ENCODE peak calls at places on chromosomes 4 and X, in four cellular contexts. L, R, A and W are unnamed samples.

GRCh38 chr4:96649536-96649935 is 809.6 kb downstream of the PDHA2 start:
- DNase-seq in L (no peak), R (no peak), A (no peak), W (no peak)

GRCh38 chr4:147682755-147683154 is 1.2 kb downstream of the PRMT9 start:
- DNase-seq in L (no peak), R (no peak), A (no peak), W (no peak)

GRCh38 chr4:17662694-17663093 is 48.3 kb downstream of the MED28 start:
- DNase-seq in L (no peak), R (no peak), A (no peak), W (no peak)

GRCh38 chr4:40190880-40191815 is 5.7 kb upstream of the RHOH start:
- DNase-seq in L (no peak), R (no peak), A (no peak), W (peak; percentile 73)

GRCh38 chr4:12123709-12124108 is 695.0 kb upstream of the HS3ST1 start:
- DNase-seq in L (no peak), R (no peak), A (no peak), W (no peak)

GRCh38 chr4:153909672-153910071 is 120.8 kb upstream of the SFRP2 start:
- DNase-seq in L (no peak), R (no peak), A (no peak), W (no peak)

GRCh38 chr4:98793658-98794057 is 135.2 kb upstream of the TSPAN5 start:
- DNase-seq in L (no peak), R (no peak), A (no peak), W (no peak)

GRCh38 chrX:102976290-102976689 is 39.2 kb downstream of the RAB40AL start:
- DNase-seq in L (no peak), R (no peak), A (no peak), W (no peak)

GRCh38 chrX:103607385-103608304 is at the start of gene TCEAL3:
- DNase-seq in L (peak; percentile 59), R (peak; percentile 23), A (peak; percentile 40), W (no peak)

GRCh38 chr4:17310269-17310652 is 201.6 kb downstream of the QDPR start:
- DNase-seq in L (no peak), R (no peak), A (no peak), W (peak; percentile 23)

GRCh38 chrX:81377329-81377728 is 175.4 kb downstream of the SH3BGRL start:
- DNase-seq in L (no peak), R (no peak), A (no peak), W (peak; percentile 23)

GRCh38 chrX:113947548-113947947 is 636.3 kb upstream of the HTR2C start:
- DNase-seq in L (no peak), R (no peak), A (no peak), W (no peak)

GRCh38 chr4:13289391-13289790 is 194.7 kb downstream of the RAB28 start:
- DNase-seq in L (no peak), R (no peak), A (no peak), W (no peak)

GRCh38 chrX:10591363-10592036 is 28.9 kb downstream of the MID1 start:
- DNase-seq in L (no peak), R (no peak), A (no peak), W (no peak)

GRCh38 chrX:70289168-70289792 is 447 bp downstream of the PDZD11 start:
- DNase-seq in L (no peak), R (no peak), A (no peak), W (no peak)

GRCh38 chrX:102155806-102156179 is at the start of gene BEX5:
- DNase-seq in L (peak; percentile 49), R (peak; percentile 17), A (peak; percentile 28), W (no peak)

GRCh38 chr4:76301068-76301774 is 5.3 kb upstream of the STBD1 start:
- DNase-seq in L (no peak), R (no peak), A (no peak), W (no peak)

DNA sequence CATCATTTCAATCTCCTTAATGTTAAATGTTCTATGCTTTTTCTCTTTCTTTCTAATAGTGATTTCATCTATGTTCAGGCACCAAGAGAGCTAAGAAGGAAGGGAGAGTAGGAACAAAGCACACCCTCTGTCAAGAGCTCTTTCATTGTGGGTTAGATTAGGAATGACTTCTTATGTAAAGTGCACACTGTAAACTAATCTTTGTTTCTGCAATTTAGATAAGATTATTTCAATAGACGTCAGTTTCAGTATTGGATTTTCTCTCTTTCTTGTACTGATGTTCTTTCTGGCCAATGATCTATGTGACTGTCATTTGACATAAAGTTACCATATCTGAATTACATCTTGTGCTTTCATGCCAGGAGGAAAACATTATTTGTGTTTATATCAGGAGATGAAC is 48.2 kb downstream of the ATOH1 start:
- DNase-seq in L (no peak), R (no peak), A (no peak), W (no peak)
- H3K27ac ChIP-seq in L (no peak overlapping the region), R (no peak overlapping the region), A (no peak overlapping the region), W (no peak overlapping the region)

DNA sequence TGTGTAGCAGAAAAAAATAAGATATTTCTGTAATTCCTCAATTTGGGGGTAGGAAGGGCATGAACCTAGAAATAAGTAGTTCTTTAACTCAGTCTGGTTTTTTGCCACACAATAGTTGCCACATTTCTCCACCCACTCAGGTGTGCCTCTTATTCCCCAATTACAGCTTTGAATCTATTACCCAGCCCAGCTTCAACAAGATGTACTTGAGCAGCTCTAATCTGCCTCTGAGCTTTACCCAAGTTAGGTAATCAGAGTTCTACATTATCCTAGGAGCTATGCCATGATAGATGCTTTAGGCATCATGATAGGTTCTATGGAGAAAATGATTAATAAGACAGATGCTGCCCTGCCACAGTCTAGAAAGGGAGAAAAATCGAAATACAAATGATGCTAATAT is 117.4 kb upstream of the GPRIN3 start:
- DNase-seq in L (no peak), R (no peak), A (no peak), W (no peak)
- H3K9me3 ChIP-seq in L (no peaks in the 10 kb centered on the region), R (no peaks in the 10 kb centered on the region), A (no peaks in the 10 kb centered on the region), W (no peaks in the 10 kb centered on the region)

DNA sequence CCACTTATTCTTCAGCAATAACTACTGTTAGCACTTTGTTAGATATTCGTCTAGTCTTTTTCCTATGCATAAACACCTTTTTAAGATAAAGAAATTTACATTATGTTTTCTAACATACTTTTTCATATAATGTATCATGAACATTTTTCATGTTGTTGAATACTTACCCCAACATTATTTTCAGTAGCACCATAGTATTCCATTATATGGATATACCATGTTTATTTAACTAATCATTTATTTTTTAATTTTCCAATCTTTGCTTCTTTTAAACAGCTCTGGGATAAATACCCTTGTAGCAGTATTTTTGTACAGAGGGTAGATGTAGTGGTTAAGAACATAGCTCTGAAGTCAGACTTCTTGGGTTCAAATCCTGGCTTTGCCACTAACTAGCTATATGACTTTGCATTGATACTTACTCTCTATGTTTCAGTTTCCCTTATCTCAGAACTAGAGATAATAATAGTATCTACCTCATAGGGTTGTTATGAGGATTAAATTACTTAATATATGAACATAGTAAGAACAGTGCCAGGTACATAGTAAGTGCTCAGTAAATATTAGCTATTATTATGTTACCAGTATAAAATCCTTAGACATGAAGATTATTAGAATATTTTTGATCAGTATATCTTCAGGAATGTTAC is 11.3 kb downstream of the EXOC1 start:
- DNase-seq in L (no peak), R (no peak), A (no peak), W (no peak)
- TF ChIP-seq CTCF in L (no peak), R (no peak), A (no peak), W (no peak)

GRCh38 chr4:124279741-124280140 is 432.8 kb downstream of the ANKRD50 start:
- DNase-seq in L (no peak), R (no peak), A (no peak), W (no peak)
- H3K27ac ChIP-seq in L (no peak overlapping the region), R (no peak overlapping the region), A (no peak overlapping the region), W (no peak overlapping the region)

GRCh38 chr4:172706000-172706399 is 462.6 kb upstream of the GALNT7 start:
- DNase-seq in L (no peak), R (no peak), A (no peak), W (peak; percentile 3)
- H3K9me3 ChIP-seq in L (no peaks in the 10 kb centered on the region), R (peaks cover 40% of the 10 kb centered on the region), A (peaks cover 38% of the 10 kb centered on the region), W (peaks cover 13% of the 10 kb centered on the region)